ENCODE peak calls at places on chromosomes 1 and 21, in six cellular contexts. Y is H9; Z is astrocyte of the spinal cord; L is activated CD8-positive, alpha-beta T cell treated with anti-CD3 and anti-CD28 coated beads for 36 hours; F is Peyer's patch; E is retinal pigment epithelial cell. A is an unnamed sample.
A peak's percentile ranks its signal among the peaks of the same experiment; 100 is the strongest.

GRCh38 chr1:151819227-151819835 is 12.3 kb downstream of the RORC start:
- DNase-seq in L (no peak), E (no peak), F (peak; percentile 15), Z (no peak), Y (no peak), A (no peak)

GRCh38 chr1:218904401-218904800 is 269.3 kb upstream of the LYPLAL1 start:
- DNase-seq in L (no peak), E (no peak), Y (no peak), F (no peak), Z (no peak), A (no peak)

GRCh38 chr1:45834689-45835088 is 31.3 kb downstream of the MAST2 start:
- DNase-seq in Y (no peak), E (no peak), Z (no peak), L (no peak), F (no peak), A (no peak)

GRCh38 chr21:26267389-26267788 is 96.8 kb upstream of the APP start:
- DNase-seq in Z (no peak), Y (no peak), E (no peak), F (no peak), L (no peak), A (no peak)

GRCh38 chr1:201504799-201505504 is 2.0 kb downstream of the CSRP1 start:
- DNase-seq in F (no peak), E (no peak), L (no peak), Z (no peak), Y (no peak), A (no peak)

GRCh38 chr21:45147473-45148315 is 73.3 kb downstream of the ADARB1 start:
- DNase-seq in E (no peak), L (no peak), Y (no peak), Z (no peak), F (no peak), A (no peak)

GRCh38 chr1:43706598-43707190 is 642 bp upstream of the ST3GAL3 start:
- DNase-seq in F (no peak), E (no peak), L (peak; percentile 28), Z (peak; percentile 26), Y (peak; percentile 72), A (no peak)

GRCh38 chr1:34896612-34897011 is 32.8 kb downstream of the DLGAP3 start:
- DNase-seq in Z (no peak), Y (no peak), F (no peak), E (no peak), L (no peak), A (no peak)

GRCh38 chr1:1353389-1354151 is 4.4 kb upstream of the DVL1 start:
- DNase-seq in F (no peak), Z (no peak), E (no peak), L (no peak), Y (peak; percentile 82), A (no peak)

GRCh38 chr21:35475006-35475405 is 425.9 kb upstream of the RUNX1 start:
- DNase-seq in E (no peak), Y (no peak), F (no peak), Z (no peak), L (no peak), A (no peak)

GRCh38 chr1:94061513-94062443 is 59.2 kb downstream of the ABCA4 start:
- DNase-seq in Z (peak; percentile 83), L (peak; percentile 67), E (no peak), F (peak; percentile 60), Y (peak; percentile 75), A (no peak)

GRCh38 chr1:94060720-94061119 is 60.2 kb downstream of the ABCA4 start:
- DNase-seq in F (no peak), E (no peak), Z (no peak), L (no peak), Y (no peak), A (no peak)

GRCh38 chr1:94058766-94059165 is 62.2 kb downstream of the ABCA4 start:
- DNase-seq in Z (no peak), Y (no peak), E (no peak), F (no peak), L (no peak), A (no peak)

GRCh38 chr1:94067196-94067595 is 53.8 kb downstream of the ABCA4 start:
- DNase-seq in F (no peak), L (no peak), Y (no peak), E (peak; percentile 63), Z (peak; percentile 71), A (no peak)

DNA sequence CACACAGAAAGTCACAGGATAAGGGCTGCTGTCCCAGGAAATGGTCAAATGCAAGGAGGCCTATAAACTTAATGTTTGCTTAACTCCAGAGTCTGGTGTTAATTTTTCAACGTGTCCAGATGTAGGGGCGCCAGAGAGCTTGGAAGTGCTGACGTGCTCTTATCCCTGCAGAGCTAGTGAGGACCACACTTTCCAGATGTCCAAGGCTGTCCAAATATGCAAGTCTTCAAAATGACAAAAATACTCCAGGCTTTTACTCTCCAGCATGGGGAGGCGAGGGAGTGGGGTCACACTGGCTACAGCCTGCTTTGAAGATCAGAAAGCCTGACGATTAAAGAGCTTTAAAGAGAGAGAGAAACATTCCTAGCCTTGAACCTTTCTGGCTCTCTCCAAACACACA is 57.6 kb downstream of the ABCA4 start:
- DNase-seq in E (no peak), Z (peak; percentile 80), F (no peak), L (no peak), Y (no peak), A (no peak)
- TF ChIP-seq CTCF in E (peak; percentile 65), Z (peak; percentile 53), F (peak; percentile 18), L (no peak), Y (peak; percentile 58), A (peak; percentile 76)

DNA sequence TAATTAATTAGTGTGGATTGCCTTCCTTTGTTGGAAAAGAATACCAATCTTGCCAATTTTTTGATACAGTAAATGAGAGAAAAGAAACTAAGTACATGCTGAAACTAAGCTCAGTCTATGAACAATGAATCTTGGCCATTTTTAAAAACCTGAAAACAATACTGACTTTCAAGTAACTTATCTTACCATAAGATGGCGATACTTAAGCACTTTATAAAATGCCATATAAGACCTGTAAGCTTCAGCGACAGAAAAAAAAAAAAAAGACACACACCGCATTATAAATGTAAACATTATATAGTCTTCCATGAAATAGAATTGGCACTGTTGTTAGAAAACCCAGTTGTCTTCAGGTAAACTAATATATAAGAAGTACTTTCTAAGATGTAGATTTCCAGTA is 3.0 kb downstream of the OLFM3 start:
- DNase-seq in Y (no peak), F (no peak), E (no peak), L (no peak), Z (no peak), A (no peak)
- TF ChIP-seq CTCF in Y (peak; percentile 44), F (no peak), E (no peak), L (no peak), Z (no peak), A (peak; percentile 62)

GRCh38 chr1:116855220-116855619 is 54.5 kb upstream of the PTGFRN start:
- DNase-seq in Y (no peak), F (no peak), L (no peak), Z (peak; percentile 56), E (no peak), A (no peak)

GRCh38 chr1:116853680-116854191 is 56.0 kb upstream of the PTGFRN start:
- DNase-seq in F (no peak), Z (peak; percentile 94), Y (peak; percentile 67), E (peak; percentile 40), L (no peak), A (no peak)

GRCh38 chr1:116855788-116856187 is 53.9 kb upstream of the PTGFRN start:
- DNase-seq in E (no peak), F (no peak), Z (peak; percentile 86), L (no peak), Y (no peak), A (no peak)

GRCh38 chr1:116852910-116853309 is 56.8 kb upstream of the PTGFRN start:
- DNase-seq in L (no peak), E (no peak), Z (peak; percentile 73), F (no peak), Y (no peak), A (no peak)

GRCh38 chr1:116854294-116854693 is 55.4 kb upstream of the PTGFRN start:
- DNase-seq in Y (no peak), E (no peak), L (no peak), F (no peak), Z (no peak), A (no peak)
- TF ChIP-seq CTCF in Y (no peak), E (no peak), L (no peak), F (peak; percentile 9), Z (no peak), A (peak; percentile 76)

DNA sequence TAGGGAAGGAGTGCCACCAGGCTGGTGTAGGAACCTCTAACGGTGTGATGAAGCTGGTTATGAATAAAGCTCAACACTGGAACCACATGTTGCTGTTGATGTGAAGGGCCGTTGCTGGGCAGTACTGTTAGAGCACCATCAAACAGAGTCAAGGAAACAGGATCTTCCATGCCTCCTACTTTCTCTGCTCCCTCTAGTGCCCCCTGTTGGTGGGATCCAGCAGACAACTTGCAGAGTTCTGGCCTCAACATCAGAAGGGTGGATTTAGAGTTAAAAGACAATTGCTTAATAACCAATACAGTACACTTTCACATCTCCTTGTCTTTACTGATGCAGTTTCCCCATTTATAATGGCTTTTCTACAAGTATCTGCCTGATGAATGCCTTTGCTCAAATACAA is 336.4 kb downstream of the NTNG1 start:
- DNase-seq in L (peak; percentile 27), Z (no peak), F (no peak), E (no peak), Y (peak; percentile 55), A (no peak)
- TF ChIP-seq CTCF in L (peak; percentile 15), Z (peak; percentile 27), F (no peak), E (peak; percentile 38), Y (peak; percentile 75), A (no peak)

GRCh38 chr1:170666661-170667060 is 2.7 kb downstream of the PRRX1 start:
- DNase-seq in L (no peak), E (no peak), Y (peak; percentile 54), Z (peak; percentile 44), F (no peak), A (peak; percentile 87)

GRCh38 chr1:170665625-170666024 is 1.7 kb downstream of the PRRX1 start:
- DNase-seq in Y (no peak), L (no peak), Z (peak; percentile 49), F (no peak), E (no peak), A (no peak)

GRCh38 chr1:170664283-170664827 is 424 bp downstream of the PRRX1 start:
- DNase-seq in Z (peak; percentile 48), E (no peak), Y (peak; percentile 53), F (peak; percentile 50), L (no peak), A (no peak)

GRCh38 chr1:170663441-170664282 is at the start of gene PRRX1:
- DNase-seq in L (no peak), Y (no peak), Z (peak; percentile 61), E (no peak), F (no peak), A (no peak)

DNA sequence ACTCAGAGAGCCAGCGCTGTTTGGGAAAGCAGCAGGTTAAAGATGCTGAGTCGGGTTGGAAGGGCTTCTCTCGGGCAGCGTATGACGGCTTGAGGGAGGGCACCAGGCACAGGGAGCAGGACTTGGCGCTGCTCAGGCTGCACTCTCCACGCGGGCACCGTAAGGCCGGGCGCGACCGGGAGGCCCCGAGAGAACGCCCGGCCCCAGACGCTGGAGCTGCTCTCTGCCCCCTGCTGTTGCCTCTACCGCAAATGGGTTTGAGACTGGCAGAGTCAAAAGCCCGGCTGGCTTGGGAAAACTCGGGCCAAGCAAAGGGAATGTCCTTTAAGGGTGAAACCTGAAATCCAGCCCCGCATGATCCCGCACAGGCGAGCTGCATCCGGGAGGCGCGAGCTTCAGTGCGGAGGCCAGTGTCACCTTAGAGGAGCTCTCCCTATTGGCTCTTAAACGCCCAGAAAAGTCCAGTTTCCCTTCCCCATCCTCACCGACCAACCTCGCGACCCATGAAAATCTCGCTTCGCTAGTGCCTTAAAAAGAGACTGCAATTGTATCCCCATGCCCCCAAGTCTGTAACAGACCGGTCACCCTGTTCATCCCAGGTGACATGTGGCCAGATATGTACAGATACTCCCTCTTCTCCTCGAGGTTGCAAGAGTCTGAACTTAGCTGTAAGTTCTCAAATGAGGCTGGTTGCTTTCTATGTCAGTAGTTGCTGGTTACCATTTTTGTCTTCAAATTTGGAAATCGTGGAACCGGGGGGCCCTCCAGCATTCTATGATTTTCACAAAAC is 1.1 kb downstream of the PRRX1 start:
- DNase-seq in F (peak; percentile 44), Y (peak; percentile 59), Z (peak; percentile 65), L (no peak), E (no peak), A (peak; percentile 85)
- TF ChIP-seq CTCF in F (no peak), Y (no peak), Z (peak; percentile 26), L (no peak), E (peak; percentile 52), A (peak; percentile 60)

A was measured in chondrocyte.